ENCODE peak calls at places on chromosomes 13 and 19, in seven cellular contexts. A, Y, E, X, S, M and K are unnamed samples.

GRCh38 chr13:36313047-36313969 is 15.7 kb upstream of the CCDC169 start:
- DNase-seq in Y (no peak), M (no peak), X (no peak), S (no peak), A (no peak), E (no peak), K (no peak)

GRCh38 chr19:36488816-36489138 is 584 bp downstream of the ZNF566 start:
- DNase-seq in E (no peak), A (no peak), S (no peak), M (no peak), Y (no peak), X (no peak), K (no peak)

GRCh38 chr13:101838305-101838835 is 385.9 kb downstream of the ITGBL1 start:
- DNase-seq in X (no peak), E (no peak), S (no peak), A (no peak), M (no peak), Y (no peak), K (no peak)

GRCh38 chr19:28498404-28498976 is 714.5 kb downstream of the UQCRFS1 start:
- DNase-seq in Y (no peak), M (no peak), S (no peak), A (no peak), X (no peak), E (no peak), K (no peak)

GRCh38 chr13:75936791-75937190 is 300.7 kb downstream of the LMO7 start:
- DNase-seq in X (no peak), M (no peak), S (no peak), E (no peak), A (no peak), Y (no peak), K (no peak)

GRCh38 chr13:96772426-96772825 is 221.8 kb downstream of the OXGR1 start:
- DNase-seq in Y (no peak), A (no peak), X (no peak), M (no peak), S (no peak), E (no peak), K (no peak)

GRCh38 chr13:75258159-75258782 is 223.7 kb downstream of the TBC1D4 start:
- DNase-seq in S (no peak), A (no peak), M (peak), X (no peak), E (no peak), Y (no peak), K (no peak)

GRCh38 chr13:79776538-79776937 is 295.6 kb downstream of the NDFIP2 start:
- DNase-seq in A (no peak), X (peak), Y (no peak), M (no peak), S (no peak), E (no peak), K (no peak)

GRCh38 chr13:78160793-78161192 is 242.2 kb upstream of the EDNRB start:
- DNase-seq in A (no peak), X (no peak), M (no peak), S (no peak), Y (no peak), E (no peak), K (no peak)

GRCh38 chr13:73533111-73533510 is 474.3 kb downstream of the KLF5 start:
- DNase-seq in Y (no peak), E (no peak), S (no peak), M (no peak), A (no peak), X (no peak), K (no peak)

GRCh38 chr13:73532582-73532981 is 473.8 kb downstream of the KLF5 start:
- DNase-seq in Y (no peak), S (no peak), X (no peak), A (no peak), M (no peak), E (no peak), K (no peak)

GRCh38 chr13:73535341-73535740 is 476.5 kb downstream of the KLF5 start:
- DNase-seq in S (no peak), Y (no peak), X (no peak), A (no peak), E (no peak), M (no peak), K (no peak)

GRCh38 chr13:73542446-73542845 is 483.6 kb downstream of the KLF5 start:
- DNase-seq in E (no peak), X (no peak), M (no peak), S (no peak), Y (no peak), A (no peak), K (no peak)

DNA sequence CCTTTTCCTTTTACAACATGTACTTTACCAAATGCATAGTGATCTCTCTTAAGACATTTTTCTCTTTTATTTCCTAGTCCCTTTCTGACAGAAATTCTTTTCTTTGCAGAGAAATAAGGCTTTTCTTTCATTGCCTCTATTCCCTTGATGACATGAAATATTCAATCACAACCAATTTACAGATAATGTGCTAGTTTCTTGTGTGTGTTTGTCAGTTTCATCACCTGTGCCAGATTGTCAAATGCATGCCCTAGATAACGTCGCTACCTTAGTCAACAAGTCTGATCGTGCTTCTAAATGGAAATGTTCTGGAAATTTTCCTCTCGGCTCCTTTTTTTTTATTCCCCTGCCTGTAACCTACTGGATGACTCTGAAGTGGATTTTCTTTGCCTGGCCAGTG is 478.1 kb downstream of the KLF5 start:
- DNase-seq in E (no peak), A (no peak), X (no peak), Y (no peak), M (no peak), S (no peak), K (no peak)
- H3K27ac ChIP-seq in E (no peak), A (no peak), X (no peak), Y (no peak), M (no peak), S (no peak), K (peak)

GRCh38 chr13:55410398-55411330 is 1730.1 kb upstream of the PRR20A start:
- DNase-seq in S (no peak), X (no peak), E (no peak), A (no peak), Y (no peak), M (no peak), K (no peak)
- H3K4me3 ChIP-seq in S (no peak), X (no peak), E (no peak), A (no peak), Y (no peak), M (no peak), K (no peak)

GRCh38 chr19:32407004-32407992 is 1.7 kb downstream of the DPY19L3 start:
- DNase-seq in A (peak), M (no peak), E (peak), S (no peak), X (peak), Y (peak), K (no peak)
- TF ChIP-seq EP300 in A (no peak), M (no peak), E (no peak), S (no peak), X (no peak), Y (no peak), K (no peak)

DNA sequence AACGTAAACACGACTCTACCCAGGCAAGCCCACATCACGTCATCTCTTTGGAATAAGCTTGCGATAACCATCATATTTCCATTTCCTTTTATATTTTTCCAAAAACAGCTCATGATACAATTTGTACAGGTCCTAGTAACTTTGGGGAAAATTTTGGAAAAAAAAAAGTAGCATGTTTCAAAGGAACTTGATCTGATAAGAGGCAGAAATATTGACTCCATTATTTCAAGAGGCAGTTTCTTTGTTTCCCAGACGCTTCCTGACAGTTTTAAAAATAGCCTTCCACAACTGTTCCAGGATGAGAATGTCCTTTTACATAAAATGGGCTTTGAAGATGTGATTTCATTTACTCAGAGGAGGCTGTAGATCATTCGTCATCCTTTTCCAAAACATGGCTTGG is 23.1 kb downstream of the KLF2 start:
- DNase-seq in Y (no peak), E (no peak), X (no peak), S (no peak), M (no peak), A (no peak), K (no peak)
- H3K27ac ChIP-seq in Y (peak), E (no peak), X (no peak), S (no peak), M (no peak), A (peak), K (no peak)

DNA sequence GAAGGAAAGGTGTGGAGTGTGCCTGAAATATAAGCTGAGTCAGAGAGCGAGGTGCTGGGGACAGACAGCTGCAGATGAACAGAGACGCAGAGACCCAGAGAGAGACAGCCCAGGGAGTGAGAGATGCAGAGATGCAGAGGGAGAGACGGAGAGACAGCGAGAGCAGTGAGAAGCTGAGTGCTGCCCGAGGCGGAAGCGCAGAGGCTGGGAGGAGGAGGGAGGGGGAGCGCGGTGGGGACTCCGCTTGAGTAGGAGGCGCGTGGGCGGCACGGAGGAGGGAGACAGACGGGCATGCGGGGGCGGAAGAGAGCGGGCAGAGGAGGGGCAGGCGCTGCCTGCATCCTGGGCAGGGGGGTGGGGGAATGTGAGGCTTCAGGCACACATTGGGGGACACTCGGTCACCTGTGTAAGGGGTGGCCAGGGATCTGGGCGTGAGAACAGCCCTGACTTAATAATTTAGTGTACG is 25.7 kb downstream of the SLC8A2 start:
- DNase-seq in Y (peak), M (peak), A (no peak), S (no peak), X (peak), E (no peak), K (no peak)
- H3K4me3 ChIP-seq in Y (no peak), M (peak), A (no peak), S (no peak), X (no peak), E (no peak), K (peak)

DNA sequence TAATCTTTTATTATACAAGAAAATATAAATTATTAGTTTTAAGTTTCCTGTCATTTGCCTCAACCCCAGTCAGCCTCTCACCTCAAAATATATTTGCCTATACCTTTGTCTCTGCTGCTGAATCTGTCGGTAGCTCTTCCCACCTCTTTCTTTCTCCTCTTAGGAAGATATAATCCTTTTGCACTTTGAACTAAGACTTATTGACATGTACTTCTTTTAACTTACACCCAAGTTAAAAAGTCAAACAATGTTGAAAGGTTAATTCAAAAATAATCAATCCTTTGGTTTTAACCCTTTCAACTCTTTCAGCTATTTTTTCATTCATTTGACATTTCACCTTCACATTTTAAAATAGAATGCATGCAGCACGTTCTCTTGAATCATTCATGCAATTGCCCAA is 9.0 kb upstream of the KL start:
- DNase-seq in Y (no peak), S (no peak), X (no peak), M (no peak), A (no peak), E (no peak), K (no peak)
- TF ChIP-seq EP300 in Y (no peak), S (no peak), X (no peak), M (no peak), A (no peak), E (no peak), K (no peak)

GRCh38 chr13:51241720-51242119 is 19.5 kb downstream of the FAM124A start:
- DNase-seq in X (peak), E (no peak), A (peak), M (no peak), Y (no peak), S (no peak), K (no peak)

GRCh38 chr13:51244637-51245405 is 22.6 kb downstream of the FAM124A start:
- DNase-seq in X (no peak), Y (no peak), E (no peak), M (no peak), S (no peak), A (no peak), K (no peak)

GRCh38 chr13:51243832-51244231 is 21.6 kb downstream of the FAM124A start:
- DNase-seq in X (no peak), Y (no peak), E (no peak), S (no peak), M (no peak), A (no peak), K (no peak)

GRCh38 chr13:51240888-51241475 is 18.8 kb downstream of the FAM124A start:
- DNase-seq in A (no peak), S (no peak), M (no peak), Y (no peak), X (no peak), E (no peak), K (no peak)

DNA sequence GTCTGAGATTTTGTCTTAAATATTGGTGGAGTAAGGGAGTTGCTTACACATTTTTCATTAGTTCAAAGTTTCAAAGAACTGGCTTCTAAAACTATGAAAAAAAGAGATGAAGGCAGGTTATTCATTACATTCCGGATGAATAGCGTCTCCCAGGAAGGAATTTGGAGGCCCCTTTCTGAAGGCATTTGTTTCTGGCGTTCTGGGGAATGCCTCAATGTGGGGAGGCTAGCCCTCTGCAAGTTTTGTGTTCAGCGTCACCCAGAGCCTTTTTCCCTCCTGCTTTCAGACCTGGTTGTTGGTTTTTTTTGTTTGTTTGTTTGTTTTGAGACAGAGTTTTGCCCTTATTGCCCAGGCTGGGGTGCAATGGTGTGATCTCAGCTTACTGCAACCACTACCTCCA is 21.0 kb downstream of the FAM124A start:
- DNase-seq in A (no peak), X (no peak), E (no peak), M (no peak), S (no peak), Y (no peak), K (no peak)
- H3K27ac ChIP-seq in A (peak), X (peak), E (no peak), M (no peak), S (no peak), Y (peak), K (no peak)